ENCODE peak calls at places on chromosomes 16 and 17, in four cellular contexts. G is NCI-H345, F is astrocyte of the spinal cord, H is GM04504. D is an unnamed sample.

GRCh38 chr17:81419333-81419885 is 24.2 kb downstream of the BAHCC1 start:
- DNase-seq in G (peak), H (peak), F (peak), D (peak)

GRCh38 chr16:57906385-57907316 is 64.3 kb downstream of the CNGB1 start:
- DNase-seq in F (no peak), G (no peak), H (no peak), D (no peak)

GRCh38 chr16:49649013-49649785 is 206.7 kb downstream of the ZNF423 start:
- DNase-seq in H (no peak), F (peak), G (no peak), D (peak)

GRCh38 chr17:15090533-15090932 is 174.6 kb downstream of the PMP22 start:
- DNase-seq in F (no peak), G (no peak), H (no peak), D (no peak)

GRCh38 chr17:10614536-10615155 is 42.5 kb downstream of the MYH3 start:
- DNase-seq in F (peak), G (peak), H (peak), D (peak)

GRCh38 chr16:85002643-85003042 is 8.7 kb downstream of the ZDHHC7 start:
- DNase-seq in G (no peak), F (no peak), H (no peak), D (no peak)

GRCh38 chr17:8857919-8858318 is 9.6 kb downstream of the PIK3R6 start:
- DNase-seq in F (peak), H (no peak), G (no peak), D (peak)

GRCh38 chr17:50469005-50469605 is 425 bp upstream of the CHAD start:
- DNase-seq in H (no peak), F (no peak), G (no peak), D (no peak)

D was measured in cardiac muscle cell.